ENCODE peak calls at places on chromosomes 16 and 17, in six cellular contexts. C, Q, A, D, N and I are unnamed samples.

GRCh38 chr17:12522743-12523181 is 142.9 kb upstream of the MYOCD start:
- DNase-seq in C (no peak), Q (peak), A (peak), D (no peak), N (peak), I (peak)

GRCh38 chr17:5506307-5506706 is 19.9 kb downstream of the MIS12 start:
- DNase-seq in C (no peak), Q (no peak), A (no peak), D (no peak), N (peak), I (no peak)

GRCh38 chr16:17565605-17566004 is 94.8 kb upstream of the XYLT1 start:
- DNase-seq in C (no peak), Q (no peak), A (no peak), D (no peak), N (no peak), I (no peak)

GRCh38 chr16:49094471-49094870 is 187.2 kb downstream of the CBLN1 start:
- DNase-seq in C (no peak), Q (no peak), A (no peak), D (no peak), N (no peak), I (no peak)

GRCh38 chr16:85335584-85336492 is 223.6 kb upstream of the CIBAR2 start:
- DNase-seq in C (no peak), Q (no peak), A (peak), D (no peak), N (peak), I (no peak)

GRCh38 chr16:27925612-27926011 is 137.9 kb downstream of the GSG1L start:
- DNase-seq in C (no peak), Q (no peak), A (no peak), D (no peak), N (no peak), I (no peak)

GRCh38 chr16:10240854-10241613 is 58.8 kb upstream of the GRIN2A start:
- DNase-seq in C (peak), Q (no peak), A (no peak), D (no peak), N (peak), I (peak)

GRCh38 chr17:2050246-2050866 is 4.5 kb upstream of the HIC1 start:
- DNase-seq in C (peak), Q (peak), A (peak), D (no peak), N (peak), I (no peak)

GRCh38 chr17:622356-622755 is 92.3 kb downstream of the VPS53 start:
- DNase-seq in C (no peak), Q (no peak), A (peak), D (no peak), N (peak), I (peak)

GRCh38 chr17:79075433-79075805 is 795 bp downstream of the ENGASE start:
- DNase-seq in C (no peak), Q (peak), A (peak), D (no peak), N (no peak), I (no peak)

GRCh38 chr17:17827826-17828621 is 8.8 kb downstream of the SREBF1 start:
- DNase-seq in C (no peak), Q (no peak), A (no peak), D (no peak), N (no peak), I (no peak)

GRCh38 chr16:58882292-58882691 is 148.2 kb upstream of the GOT2 start:
- DNase-seq in C (no peak), Q (no peak), A (no peak), D (peak), N (no peak), I (no peak)

GRCh38 chr16:56491657-56492261 is 28.1 kb downstream of the BBS2 start:
- DNase-seq in C (no peak), Q (no peak), A (no peak), D (no peak), N (no peak), I (no peak)

GRCh38 chr17:27602721-27603445 is 28.1 kb upstream of the LGALS9 start:
- DNase-seq in C (peak), Q (peak), A (peak), D (no peak), N (peak), I (no peak)

GRCh38 chr17:20955437-20956323 is 87.1 kb downstream of the USP22 start:
- DNase-seq in C (no peak), Q (no peak), A (peak), D (no peak), N (peak), I (peak)

GRCh38 chr17:4899341-4900230 is at the start of gene C17orf107:
- DNase-seq in C (peak), Q (peak), A (peak), D (no peak), N (no peak), I (peak)

GRCh38 chr16:7321661-7322060 is 11.0 kb upstream of the RBFOX1 start:
- DNase-seq in C (peak), Q (no peak), A (no peak), D (no peak), N (no peak), I (no peak)

GRCh38 chr16:80274576-80275191 is 266.1 kb upstream of the DYNLRB2 start:
- DNase-seq in C (no peak), Q (no peak), A (peak), D (no peak), N (no peak), I (peak)

GRCh38 chr17:43992641-43993040 is 11.8 kb upstream of the NAGS start:
- DNase-seq in C (no peak), Q (no peak), A (no peak), D (no peak), N (no peak), I (no peak)

GRCh38 chr17:76561799-76562268 is 22.0 kb downstream of the PRCD start:
- DNase-seq in C (no peak), Q (no peak), A (peak), D (no peak), N (peak), I (peak)

GRCh38 chr16:49980166-49980565 is 44.9 kb upstream of the CNEP1R1 start:
- DNase-seq in C (no peak), Q (no peak), A (no peak), D (no peak), N (no peak), I (no peak)

GRCh38 chr17:74919440-74920305 is 3.4 kb downstream of the USH1G start:
- DNase-seq in C (peak), Q (peak), A (peak), D (no peak), N (no peak), I (no peak)

GRCh38 chr16:24673155-24673554 is 56.3 kb upstream of the TNRC6A start:
- DNase-seq in C (no peak), Q (no peak), A (no peak), D (no peak), N (no peak), I (no peak)

GRCh38 chr16:10597184-10597583 is 16.8 kb upstream of the EMP2 start:
- DNase-seq in C (no peak), Q (no peak), A (no peak), D (no peak), N (no peak), I (no peak)

GRCh38 chr17:77474292-77474988 is 333.7 kb downstream of the SEC14L1 start:
- DNase-seq in C (no peak), Q (no peak), A (peak), D (no peak), N (no peak), I (peak)

GRCh38 chr17:82399601-82400101 is 18.5 kb upstream of the HEXD start:
- DNase-seq in C (no peak), Q (no peak), A (no peak), D (no peak), N (no peak), I (no peak)

GRCh38 chr16:84461029-84461415 is 43.4 kb downstream of the MEAK7 start:
- DNase-seq in C (peak), Q (no peak), A (no peak), D (no peak), N (no peak), I (no peak)

GRCh38 chr16:55488306-55488705 is 9.3 kb downstream of the MMP2 start:
- DNase-seq in C (no peak), Q (no peak), A (peak), D (no peak), N (no peak), I (no peak)

GRCh38 chr17:54916721-54917120 is 16.1 kb downstream of the TOM1L1 start:
- DNase-seq in C (no peak), Q (no peak), A (no peak), D (no peak), N (no peak), I (no peak)

GRCh38 chr16:8550728-8551387 is 39.5 kb downstream of the TMEM114 start:
- DNase-seq in C (no peak), Q (no peak), A (no peak), D (no peak), N (no peak), I (no peak)

GRCh38 chr17:72989074-72989610 is 103.3 kb downstream of the SLC39A11 start:
- DNase-seq in C (no peak), Q (no peak), A (no peak), D (no peak), N (no peak), I (no peak)

GRCh38 chr17:61425682-61426481 is 26.2 kb downstream of the TBX2 start:
- DNase-seq in C (peak), Q (peak), A (no peak), D (no peak), N (peak), I (no peak)

GRCh38 chr16:85571813-85572619 is 41.1 kb upstream of the GSE1 start:
- DNase-seq in C (no peak), Q (no peak), A (no peak), D (no peak), N (no peak), I (no peak)

GRCh38 chr17:74935585-74936469 is at the start of gene OTOP3:
- DNase-seq in C (no peak), Q (peak), A (peak), D (no peak), N (no peak), I (no peak)

GRCh38 chr16:80447263-80447662 is 93.5 kb upstream of the DYNLRB2 start:
- DNase-seq in C (no peak), Q (no peak), A (peak), D (no peak), N (no peak), I (no peak)

GRCh38 chr16:27208081-27208692 is 4.9 kb downstream of the KDM8 start:
- DNase-seq in C (no peak), Q (no peak), A (no peak), D (no peak), N (no peak), I (no peak)

GRCh38 chr17:37447641-37448040 is 41.0 kb downstream of the TADA2A start:
- DNase-seq in C (no peak), Q (no peak), A (peak), D (no peak), N (peak), I (peak)

GRCh38 chr16:11916524-11917285 is 949 bp upstream of the GSPT1 start:
- DNase-seq in C (no peak), Q (no peak), A (peak), D (no peak), N (peak), I (peak)

GRCh38 chr16:80440691-80441090 is 100.1 kb upstream of the DYNLRB2 start:
- DNase-seq in C (no peak), Q (no peak), A (no peak), D (no peak), N (no peak), I (no peak)

GRCh38 chr17:6633263-6633662 is 7.2 kb downstream of the KIAA0753 start:
- DNase-seq in C (no peak), Q (no peak), A (no peak), D (no peak), N (no peak), I (no peak)

GRCh38 chr17:45011767-45012166 is 39.7 kb downstream of the DCAKD start:
- DNase-seq in C (no peak), Q (no peak), A (no peak), D (no peak), N (no peak), I (no peak)

GRCh38 chr17:45006927-45007461 is 38.9 kb upstream of the C1QL1 start:
- DNase-seq in C (no peak), Q (peak), A (no peak), D (no peak), N (no peak), I (no peak)

GRCh38 chr17:45005700-45006099 is 37.6 kb upstream of the C1QL1 start:
- DNase-seq in C (no peak), Q (no peak), A (no peak), D (no peak), N (no peak), I (no peak)

GRCh38 chr17:45009676-45010467 is 41.6 kb downstream of the DCAKD start:
- DNase-seq in C (no peak), Q (no peak), A (no peak), D (no peak), N (no peak), I (peak)

DNA sequence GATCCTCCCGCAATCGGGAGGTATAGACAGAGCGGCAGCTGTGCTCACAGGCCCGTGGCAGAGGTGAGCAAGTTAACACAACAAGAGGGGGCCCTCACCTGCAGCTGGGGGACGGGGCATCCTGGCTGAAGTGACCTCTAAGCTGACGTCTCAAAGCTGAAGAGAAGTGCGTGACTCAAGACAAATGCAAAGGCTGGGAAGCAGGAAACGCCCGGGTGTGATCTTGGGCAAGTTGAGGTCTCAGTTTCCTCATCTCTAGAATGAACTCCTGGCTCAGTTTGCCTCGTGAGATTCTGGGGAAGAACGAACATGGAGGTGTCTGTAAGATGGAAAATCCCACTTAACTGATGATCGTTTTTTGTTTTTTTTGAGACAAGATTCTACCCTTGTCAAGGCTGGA is 40.1 kb upstream of the C1QL1 start:
- DNase-seq in C (no peak), Q (no peak), A (no peak), D (no peak), N (no peak), I (no peak)
- H3K4me2 ChIP-seq in C (no peak), Q (no peak), A (no peak), D (no peak), N (no peak), I (no peak)

DNA sequence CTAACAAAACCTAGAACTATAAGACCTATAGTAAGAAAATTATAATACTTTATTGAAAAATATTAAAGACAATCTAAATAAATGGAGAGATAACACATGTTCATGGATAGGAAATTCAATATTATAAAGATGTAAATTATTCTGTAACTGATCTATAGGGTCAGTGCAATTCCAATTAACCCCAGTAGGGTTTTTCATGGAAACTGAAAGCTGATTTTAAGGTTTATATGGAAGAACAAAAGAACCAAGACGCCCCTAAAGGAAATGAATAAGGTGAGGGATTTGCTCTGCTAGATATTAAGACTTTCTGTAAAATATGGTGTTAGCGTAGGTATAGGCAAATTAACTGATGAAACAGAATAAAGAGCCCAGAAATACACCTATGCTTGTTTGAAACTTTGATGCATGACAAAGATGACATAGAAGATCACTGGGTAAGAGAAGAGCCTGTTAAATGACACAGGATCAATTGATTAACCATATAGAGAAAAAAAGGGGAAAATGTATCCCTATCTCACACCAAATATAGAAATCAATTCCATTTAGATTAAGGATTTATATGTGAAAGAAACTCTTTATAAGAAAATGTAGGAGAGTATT is 3.0 kb downstream of the ICAM2 start:
- DNase-seq in C (no peak), Q (peak), A (no peak), D (no peak), N (peak), I (no peak)
- H3K4me2 ChIP-seq in C (no peak), Q (no peak), A (no peak), D (peak), N (no peak), I (no peak)

DNA sequence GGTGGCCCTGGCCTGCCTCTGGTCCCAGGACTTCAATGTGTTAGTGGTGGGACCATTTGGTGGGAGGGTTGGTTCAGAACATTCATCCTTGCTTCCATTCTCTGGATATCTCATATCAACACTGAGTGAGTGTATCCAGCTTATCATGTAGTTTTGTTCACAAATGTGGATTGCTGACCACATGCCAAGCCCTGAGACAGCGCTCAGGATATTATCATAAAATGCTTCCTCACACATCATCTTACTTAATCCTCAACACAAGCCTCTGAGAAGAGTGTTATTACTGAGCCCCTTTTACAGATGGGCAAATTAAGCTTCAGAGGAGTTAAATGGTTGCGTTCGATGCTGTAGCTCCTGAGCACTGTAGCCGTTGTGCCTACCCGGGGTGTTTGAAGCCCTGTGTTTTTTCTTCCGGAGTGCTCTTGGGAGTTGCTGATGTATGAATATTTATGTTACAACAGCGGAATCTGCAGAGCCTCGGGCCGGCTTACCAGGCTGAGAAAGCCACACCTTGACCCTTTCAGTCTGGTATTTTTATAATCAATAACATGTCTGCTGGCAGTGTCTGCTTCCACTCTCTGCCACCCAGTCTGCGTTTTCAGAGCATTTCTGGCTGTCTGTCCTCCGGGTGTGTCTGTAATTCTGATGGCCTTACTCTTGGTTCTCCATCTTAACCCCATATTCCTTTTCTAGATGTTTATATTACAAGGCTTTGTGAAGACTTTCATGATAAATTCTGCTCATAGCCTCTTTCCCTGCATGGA is 2.8 kb downstream of the GLP2R start:
- DNase-seq in C (no peak), Q (no peak), A (no peak), D (no peak), N (no peak), I (peak)
- H3K4me2 ChIP-seq in C (no peak), Q (no peak), A (no peak), D (no peak), N (no peak), I (no peak)

GRCh38 chr17:80704381-80704819 is 159.8 kb downstream of the RPTOR start:
- DNase-seq in C (no peak), Q (no peak), A (peak), D (no peak), N (no peak), I (peak)

GRCh38 chr17:80698297-80698696 is 153.7 kb downstream of the RPTOR start:
- DNase-seq in C (no peak), Q (no peak), A (no peak), D (no peak), N (no peak), I (no peak)

GRCh38 chr17:80704894-80705293 is 160.3 kb downstream of the RPTOR start:
- DNase-seq in C (no peak), Q (no peak), A (no peak), D (no peak), N (no peak), I (no peak)

GRCh38 chr17:80703109-80703508 is 158.5 kb downstream of the RPTOR start:
- DNase-seq in C (no peak), Q (no peak), A (no peak), D (no peak), N (no peak), I (no peak)

DNA sequence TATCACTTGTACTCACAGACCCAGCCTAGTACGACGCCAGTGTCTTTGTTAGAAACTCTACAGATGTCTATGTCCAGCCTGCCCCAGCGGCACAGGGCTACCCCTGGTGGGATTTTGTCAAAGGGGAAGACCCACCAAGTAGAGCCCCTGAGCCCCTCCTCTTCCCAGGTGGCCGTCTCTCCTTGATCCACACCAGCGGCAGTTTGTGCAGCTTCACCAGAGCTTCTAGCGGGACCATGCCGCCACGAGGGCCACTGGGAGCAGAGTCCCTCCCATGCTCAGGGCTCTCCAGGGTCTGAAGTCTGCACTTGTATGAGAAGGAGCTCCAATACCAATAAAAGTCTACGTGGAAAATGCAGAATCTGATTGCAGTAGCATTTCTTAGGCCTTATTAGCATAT is 157.1 kb downstream of the RPTOR start:
- DNase-seq in C (no peak), Q (no peak), A (no peak), D (no peak), N (no peak), I (no peak)
- H3K4me2 ChIP-seq in C (no peak), Q (no peak), A (no peak), D (no peak), N (no peak), I (no peak)